ENCODE peak calls at places on chromosomes 12 and 14, in four cellular contexts. F, A, E and T are unnamed samples. For H3K27me3 and H3K36me3, the result is how much of the 10 kb centered on the place peaks cover.

GRCh38 chr12:88206636-88207035 is 64.5 kb downstream of the TMTC3 start:
- DNase-seq in A (no peak), F (no peak), E (peak), T (peak)

GRCh38 chr12:108672054-108672453 is 38.4 kb upstream of the SELPLG start:
- DNase-seq in F (no peak), E (no peak), A (no peak), T (no peak)

GRCh38 chr12:58668831-58669230 is 251.5 kb downstream of the LRIG3 start:
- DNase-seq in F (no peak), A (no peak), E (no peak), T (peak)

GRCh38 chr14:52769889-52770288 is 21.5 kb downstream of the GNPNAT1 start:
- DNase-seq in E (no peak), A (no peak), F (no peak), T (no peak)

GRCh38 chr14:104677506-104678332 is 11.7 kb upstream of the INF2 start:
- DNase-seq in E (peak), F (peak), A (no peak), T (no peak)

GRCh38 chr14:34536951-34537676 is 2.4 kb downstream of the EAPP start:
- DNase-seq in F (no peak), E (no peak), A (no peak), T (peak)

GRCh38 chr14:59275668-59276067 is 87.2 kb downstream of the DAAM1 start:
- DNase-seq in E (peak), A (peak), F (no peak), T (peak)

GRCh38 chr14:66485029-66485428 is 1.1 kb upstream of the CCDC196 start:
- DNase-seq in F (no peak), E (no peak), A (no peak), T (no peak)

GRCh38 chr12:94803939-94804338 is 153.6 kb upstream of the TMCC3 start:
- DNase-seq in A (no peak), E (no peak), F (no peak), T (no peak)

DNA sequence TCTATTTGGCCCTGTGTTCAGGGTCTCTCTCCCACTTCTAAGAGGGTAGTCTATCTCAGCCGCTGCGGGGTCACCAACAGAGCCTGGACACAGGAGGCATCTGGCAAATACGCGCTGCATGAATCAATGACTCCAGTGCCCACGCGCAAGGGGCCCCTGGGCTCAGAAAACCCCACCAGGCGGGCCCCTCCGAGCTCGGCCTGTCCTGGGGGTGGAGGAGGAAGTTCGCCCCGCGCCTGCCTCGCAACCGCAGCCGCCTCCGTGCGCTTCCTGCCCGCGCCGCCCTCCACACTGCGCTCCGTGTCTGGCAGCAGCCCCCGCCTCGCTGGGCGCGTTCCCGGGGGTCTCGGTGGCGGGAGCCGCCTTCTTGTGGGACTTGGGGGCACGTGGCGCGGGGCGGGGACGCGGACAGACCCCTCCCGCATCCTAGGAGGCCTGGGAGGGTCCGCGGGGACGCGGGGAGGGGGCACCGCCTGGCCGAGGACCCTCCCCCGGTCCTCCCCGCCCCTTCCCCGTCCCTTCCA is 811 bp upstream of the FBRSL1 start:
- DNase-seq in E (no peak), F (peak), A (no peak), T (no peak)
- TF ChIP-seq CTCF in E (no peak), F (no peak), A (no peak), T (no peak)

DNA sequence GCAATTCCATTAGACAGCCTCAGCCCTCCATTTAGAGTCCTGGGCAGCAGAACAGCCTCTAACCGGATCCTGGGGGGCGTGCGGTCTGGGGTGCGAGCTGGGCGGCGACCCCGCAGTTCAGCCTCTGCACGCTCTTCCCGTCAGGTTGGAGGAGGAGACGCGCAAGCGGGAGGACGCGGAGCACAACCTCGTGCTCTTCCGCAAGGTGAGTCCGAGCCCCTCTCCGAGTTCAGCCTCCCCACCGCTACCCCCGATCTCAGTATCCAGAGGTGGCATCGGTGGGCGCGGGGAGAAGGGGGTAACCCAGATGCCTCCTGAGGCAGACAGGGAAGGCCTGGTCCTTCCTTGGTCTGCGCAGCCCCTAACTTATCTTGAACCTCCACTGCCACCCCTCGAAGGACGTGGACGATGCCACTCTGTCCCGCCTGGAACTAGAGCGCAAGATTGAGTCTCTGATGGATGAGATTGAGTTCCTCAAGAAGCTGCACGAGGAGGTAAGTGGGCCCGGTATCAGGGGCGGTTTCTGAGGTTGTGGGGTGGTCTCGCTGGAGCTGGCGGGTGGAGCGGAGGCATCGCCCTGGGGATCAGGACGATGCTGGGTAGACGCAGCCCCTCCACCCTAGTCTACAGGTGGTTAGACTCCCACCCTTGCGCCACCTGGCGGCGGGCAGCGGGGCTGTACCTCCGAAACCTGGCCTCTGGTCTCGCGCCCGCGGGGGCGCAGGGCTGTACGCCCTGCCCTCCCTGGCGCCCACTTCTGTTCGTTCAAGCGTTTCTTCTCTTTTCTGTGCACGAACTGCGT is 1.3 kb downstream of the PRPH start:
- DNase-seq in A (no peak), F (peak), E (no peak), T (no peak)
- H3K27me3 ChIP-seq in A (under half), F (half or more), E (under half), T (under half)

DNA sequence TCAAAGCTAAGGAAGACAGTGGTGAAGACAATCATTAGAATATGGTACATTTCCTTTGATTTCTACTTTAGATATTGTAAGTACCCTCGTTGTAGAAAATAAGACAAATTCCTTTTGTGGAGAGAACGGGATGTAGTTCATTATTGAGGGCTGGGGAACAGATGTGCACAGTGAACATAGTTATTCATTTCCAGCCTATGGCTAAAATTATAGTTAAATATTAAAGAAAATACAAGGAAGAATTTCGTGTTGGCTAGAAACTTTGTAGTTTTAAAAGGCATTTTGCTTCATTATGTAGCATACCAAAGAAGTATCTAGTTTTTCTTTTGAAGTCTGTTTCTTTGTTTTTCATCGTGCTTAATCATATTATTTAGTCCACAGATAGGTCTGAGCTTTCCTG is 201.8 kb downstream of the ESR2 start:
- DNase-seq in E (no peak), A (no peak), F (no peak), T (no peak)
- H3K36me3 ChIP-seq in E (under half), A (under half), F (under half), T (under half)

GRCh38 chr12:74747305-74747704 is 209.7 kb downstream of the ATXN7L3B start:
- DNase-seq in A (peak), F (no peak), E (peak), T (no peak)
- TF ChIP-seq CTCF in A (peak), F (no peak), E (peak), T (no peak)

GRCh38 chr12:57554453-57554852 is 4.6 kb downstream of the KIF5A start:
- DNase-seq in E (no peak), A (no peak), F (no peak), T (no peak)

GRCh38 chr12:57552306-57552651 is 2.4 kb downstream of the KIF5A start:
- DNase-seq in F (no peak), A (no peak), E (no peak), T (no peak)

GRCh38 chr12:57551637-57552305 is 1.9 kb downstream of the KIF5A start:
- DNase-seq in A (no peak), E (no peak), F (no peak), T (no peak)

GRCh38 chr12:57553343-57554202 is 3.7 kb downstream of the KIF5A start:
- DNase-seq in F (no peak), E (no peak), A (no peak), T (no peak)

GRCh38 chr12:57552692-57553321 is 3.0 kb downstream of the KIF5A start:
- DNase-seq in A (no peak), F (no peak), E (peak), T (peak)
- H3K27me3 ChIP-seq in A (under half), F (under half), E (under half), T (under half)

DNA sequence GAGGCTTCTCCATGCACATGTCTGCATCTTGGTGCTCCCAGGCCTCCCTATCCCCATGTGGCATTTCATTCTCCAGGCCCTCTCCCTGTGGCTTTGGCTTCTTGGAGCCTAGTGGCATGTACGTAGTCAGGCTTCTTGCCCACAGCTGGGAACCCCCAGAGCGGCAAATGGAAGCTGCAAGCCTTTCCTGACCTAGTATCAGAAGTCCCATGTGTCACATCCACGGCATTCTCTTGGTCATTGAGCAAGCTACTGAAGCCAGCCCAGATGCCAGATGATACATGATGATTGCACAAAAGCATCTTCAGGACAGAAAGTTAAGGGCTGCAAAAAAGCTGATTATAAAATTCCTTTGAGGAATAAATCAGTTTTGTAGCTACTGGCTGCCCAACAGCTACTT is 154.9 kb downstream of the PELI2 start:
- DNase-seq in A (no peak), E (peak), F (no peak), T (peak)
- H3K36me3 ChIP-seq in A (under half), E (under half), F (under half), T (under half)